ENCODE peak calls at places on chromosome X, in eight cellular contexts. U is kidney glomerular epithelial cell; C is cerebellar nuclear complex; G is right lobe of liver; B is effector memory CD4-positive, alpha-beta T cell; D is choroid plexus epithelial cell; J is left ventricle myocardium inferior; I is naive thymus-derived CD8-positive, alpha-beta T cell. L is an unnamed sample.

GRCh38 chrX:67624324-67624723 is 80.5 kb downstream of the AR start:
- DNase-seq in G (no peak), C (no peak), D (no peak), B (no peak), U (no peak), J (no peak), I (no peak), L (no peak)

GRCh38 chrX:155857561-155857960 is 23.6 kb upstream of the VAMP7 start:
- DNase-seq in B (no peak), D (peak), G (no peak), C (no peak), I (no peak), U (no peak), J (no peak), L (no peak)

GRCh38 chrX:150730719-150731118 is 37.5 kb downstream of the MTMR1 start:
- DNase-seq in C (no peak), J (no peak), U (no peak), I (no peak), B (no peak), G (no peak), D (no peak), L (no peak)

GRCh38 chrX:72121381-72121780 is 10.3 kb downstream of the RTL5 start:
- DNase-seq in D (peak), C (no peak), U (peak), I (no peak), J (peak), G (no peak), B (peak), L (peak)

GRCh38 chrX:37658352-37659030 is 27.1 kb upstream of the XK start:
- DNase-seq in B (no peak), G (no peak), D (no peak), C (no peak), U (no peak), J (no peak), I (no peak), L (no peak)

GRCh38 chrX:103356897-103357296 is 591 bp downstream of the TCEAL9 start:
- DNase-seq in D (no peak), I (no peak), B (no peak), C (no peak), J (peak), U (no peak), G (no peak), L (no peak)

GRCh38 chrX:110847334-110847733 is 51.7 kb upstream of the CHRDL1 start:
- DNase-seq in G (no peak), D (peak), I (peak), U (peak), B (no peak), J (no peak), C (no peak), L (peak)

GRCh38 chrX:106481341-106481740 is 130.4 kb upstream of the RADX start:
- DNase-seq in G (no peak), U (peak), J (no peak), C (no peak), I (peak), D (peak), B (no peak), L (peak)

GRCh38 chrX:148588649-148589310 is 88.4 kb downstream of the AFF2 start:
- DNase-seq in D (peak), I (no peak), U (no peak), J (no peak), B (no peak), C (no peak), G (no peak), L (no peak)

GRCh38 chrX:115038406-115038805 is 21.0 kb upstream of the IL13RA2 start:
- DNase-seq in G (no peak), D (no peak), I (no peak), U (no peak), C (no peak), J (no peak), B (no peak), L (no peak)

GRCh38 chrX:50375481-50376267 is 95.0 kb downstream of the DGKK start:
- DNase-seq in I (no peak), B (no peak), D (no peak), G (no peak), U (no peak), C (no peak), J (no peak), L (no peak)

GRCh38 chrX:34562006-34562405 is 95.1 kb downstream of the TMEM47 start:
- DNase-seq in B (no peak), C (no peak), D (no peak), I (no peak), J (no peak), U (no peak), G (no peak), L (no peak)

GRCh38 chrX:73262991-73263390 is 48.3 kb upstream of the NAP1L2 start:
- DNase-seq in G (no peak), U (no peak), D (peak), J (no peak), C (no peak), B (no peak), I (no peak), L (no peak)

GRCh38 chrX:104427693-104428092 is 138.3 kb upstream of the IL1RAPL2 start:
- DNase-seq in J (no peak), C (no peak), G (no peak), B (no peak), U (no peak), D (no peak), I (no peak), L (no peak)

GRCh38 chrX:9873952-9874351 is 87.7 kb downstream of the SHROOM2 start:
- DNase-seq in J (no peak), C (no peak), G (no peak), B (no peak), U (no peak), D (peak), I (peak), L (peak)

GRCh38 chrX:68989865-68990606 is 161.2 kb downstream of the EFNB1 start:
- DNase-seq in U (no peak), J (no peak), I (no peak), B (no peak), G (no peak), C (no peak), D (peak), L (no peak)

L was measured in effector memory CD8-positive, alpha-beta T cell.